ENCODE peak calls at places on chromosomes 4 and X, in four cellular contexts. S is A549, W is K562, K is SK-N-SH. R is an unnamed sample.

GRCh38 chrX:5672099-5672498 is 556.6 kb downstream of the NLGN4X start:
- DNase-seq in W (no peak), K (no peak), S (no peak), R (no peak)

GRCh38 chr4:168501407-168501806 is 4.6 kb downstream of the PALLD start:
- DNase-seq in W (no peak), S (peak), K (no peak), R (no peak)

GRCh38 chrX:13376857-13377441 is 57.1 kb upstream of the ATXN3L start:
- DNase-seq in W (no peak), K (peak), S (no peak), R (no peak)

GRCh38 chr4:90766837-90767236 is 639.6 kb downstream of the CCSER1 start:
- DNase-seq in K (no peak), W (no peak), S (no peak), R (no peak)

GRCh38 chrX:44580466-44580865 is 37.8 kb upstream of the FUNDC1 start:
- DNase-seq in S (peak), K (no peak), W (no peak), R (no peak)

GRCh38 chr4:143247866-143248265 is 63.1 kb downstream of the USP38 start:
- DNase-seq in K (no peak), W (no peak), S (no peak), R (no peak)

GRCh38 chr4:79864470-79865190 is 208.4 kb downstream of the ANTXR2 start:
- DNase-seq in K (no peak), S (no peak), W (no peak), R (no peak)

GRCh38 chr4:101421393-101421792 is 74.1 kb upstream of the PPP3CA start:
- DNase-seq in W (no peak), S (no peak), K (no peak), R (no peak)

GRCh38 chr4:27005512-27006246 is 145.0 kb downstream of the STIM2 start:
- DNase-seq in S (no peak), W (no peak), K (no peak), R (no peak)

GRCh38 chrX:130173190-130173895 is 1.6 kb downstream of the RAB33A start:
- DNase-seq in S (no peak), K (no peak), W (peak), R (peak)

GRCh38 chr4:42555828-42556227 is 101.1 kb downstream of the ATP8A1 start:
- DNase-seq in W (no peak), S (no peak), K (no peak), R (no peak)

GRCh38 chr4:41505161-41505653 is 32.8 kb upstream of the LIMCH1 start:
- DNase-seq in K (peak), S (peak), W (no peak), R (no peak)

GRCh38 chrX:77901506-77901905 is 2.2 kb downstream of the COX7B start:
- DNase-seq in W (no peak), S (no peak), K (no peak), R (no peak)

GRCh38 chr4:113468165-113469022 is 293.1 kb downstream of the CAMK2D start:
- DNase-seq in S (peak), K (peak), W (no peak), R (no peak)

GRCh38 chrX:25131055-25131454 is 115.3 kb upstream of the ARX start:
- DNase-seq in K (no peak), W (no peak), S (peak), R (no peak)

GRCh38 chr4:21710212-21710843 is 238.2 kb downstream of the KCNIP4 start:
- DNase-seq in S (no peak), K (no peak), W (no peak), R (no peak)

GRCh38 chr4:6182390-6183280 is 17.7 kb downstream of the JAKMIP1 start:
- DNase-seq in W (no peak), K (no peak), S (no peak), R (no peak)

GRCh38 chrX:105463483-105463882 is 243.0 kb upstream of the TEX13A start:
- DNase-seq in K (no peak), S (no peak), W (no peak), R (no peak)

GRCh38 chrX:53281321-53281822 is at the start of gene IQSEC2:
- DNase-seq in S (peak), W (peak), K (no peak), R (no peak)

GRCh38 chrX:12985336-12985735 is 10.4 kb downstream of the TMSB4X start:
- DNase-seq in S (no peak), W (no peak), K (no peak), R (no peak)

GRCh38 chr4:25925486-25926201 is 11.6 kb downstream of the SMIM20 start:
- DNase-seq in W (peak), K (peak), S (peak), R (no peak)

GRCh38 chr4:8761167-8761823 is 110.3 kb downstream of the HMX1 start:
- DNase-seq in W (no peak), S (no peak), K (no peak), R (no peak)
- TF ChIP-seq RCOR1 in W (no peak), S (no peak), K (no peak), R (no peak)

GRCh38 chr4:139452000-139452399 is 1.9 kb upstream of the RAB33B start:
- DNase-seq in W (no peak), S (no peak), K (no peak), R (no peak)
- H3K4me3 ChIP-seq in W (peak), S (peak), K (peak), R (peak)

DNA sequence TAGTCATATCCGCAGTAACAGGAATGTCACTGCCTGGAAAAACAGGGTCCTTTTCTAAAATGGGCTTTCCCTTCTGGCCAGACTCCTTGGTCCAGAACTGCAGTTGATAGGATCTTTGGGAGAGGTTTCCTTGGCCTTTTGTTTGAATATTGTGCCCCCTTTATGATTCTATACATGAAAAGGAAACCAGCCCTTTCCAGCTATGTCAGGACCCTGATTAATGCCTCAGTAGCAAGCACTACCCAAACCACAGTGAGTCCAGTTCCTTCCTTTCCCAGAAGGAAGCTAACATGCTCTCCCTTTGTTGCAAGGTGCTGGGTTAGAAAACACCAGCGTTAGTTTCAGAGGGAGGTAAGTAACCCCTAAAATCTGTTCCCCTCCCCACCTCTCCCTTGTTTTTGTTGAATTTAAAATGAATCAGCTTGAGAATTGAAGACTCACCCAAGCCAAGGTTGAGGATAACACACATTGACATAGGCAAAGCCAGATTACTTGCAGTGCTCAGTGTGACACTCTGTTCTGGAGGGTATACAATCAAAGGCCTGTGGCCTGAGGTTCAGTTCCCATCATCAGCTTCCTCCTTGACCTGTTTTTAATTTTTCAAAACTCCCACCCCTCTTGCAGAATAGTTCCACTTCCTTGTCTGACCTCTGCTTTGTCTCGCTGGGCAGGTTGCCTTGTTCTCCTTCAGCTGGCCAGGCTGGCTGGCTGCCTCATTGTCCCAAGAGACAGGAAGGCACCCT is 87.5 kb upstream of the PLAC1 start:
- DNase-seq in K (no peak), W (no peak), S (no peak), R (no peak)
- TF ChIP-seq RCOR1 in K (no peak), W (no peak), S (no peak), R (no peak)

GRCh38 chrX:153829799-153830631 is at the start of gene PDZD4:
- DNase-seq in S (no peak), W (peak), K (peak), R (no peak)
- H3K4me3 ChIP-seq in S (peak), W (no peak), K (peak), R (no peak)

GRCh38 chrX:39492495-39493162 is 605.1 kb downstream of the BCOR start:
- DNase-seq in W (peak), K (no peak), S (no peak), R (peak)

GRCh38 chrX:39484159-39484558 is 613.6 kb downstream of the BCOR start:
- DNase-seq in K (no peak), S (no peak), W (no peak), R (no peak)

GRCh38 chrX:39491548-39492297 is 606.0 kb downstream of the BCOR start:
- DNase-seq in K (no peak), W (peak), S (no peak), R (peak)

GRCh38 chrX:39484669-39485068 is 613.1 kb downstream of the BCOR start:
- DNase-seq in K (no peak), W (no peak), S (no peak), R (no peak)

GRCh38 chrX:39487166-39488006 is 610.4 kb downstream of the BCOR start:
- DNase-seq in W (no peak), S (no peak), K (no peak), R (peak)
- TF ChIP-seq RCOR1 in W (no peak), S (no peak), K (no peak), R (no peak)

DNA sequence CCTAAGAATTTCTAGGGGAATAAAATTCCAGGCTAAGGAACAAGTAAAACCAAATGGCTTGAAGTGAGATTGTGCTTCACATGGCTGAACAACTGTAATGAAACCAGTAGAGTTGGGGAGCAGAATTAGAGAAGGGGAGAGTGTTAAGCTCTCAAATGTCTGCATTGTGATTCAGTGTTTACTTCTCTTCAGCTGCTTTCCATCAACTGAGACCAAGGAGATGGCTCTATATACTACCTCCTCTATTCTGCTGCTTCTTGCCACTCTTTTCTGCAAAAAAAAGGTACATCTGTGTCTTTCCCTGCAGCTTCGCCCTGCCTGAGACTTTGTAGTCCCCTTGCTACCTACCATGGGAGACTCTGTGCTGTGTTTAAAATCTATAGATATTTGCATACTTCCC is 73.5 kb downstream of the WDFY3 start:
- DNase-seq in S (no peak), W (no peak), K (no peak), R (no peak)
- H3K4me3 ChIP-seq in S (no peak), W (no peak), K (no peak), R (no peak)

DNA sequence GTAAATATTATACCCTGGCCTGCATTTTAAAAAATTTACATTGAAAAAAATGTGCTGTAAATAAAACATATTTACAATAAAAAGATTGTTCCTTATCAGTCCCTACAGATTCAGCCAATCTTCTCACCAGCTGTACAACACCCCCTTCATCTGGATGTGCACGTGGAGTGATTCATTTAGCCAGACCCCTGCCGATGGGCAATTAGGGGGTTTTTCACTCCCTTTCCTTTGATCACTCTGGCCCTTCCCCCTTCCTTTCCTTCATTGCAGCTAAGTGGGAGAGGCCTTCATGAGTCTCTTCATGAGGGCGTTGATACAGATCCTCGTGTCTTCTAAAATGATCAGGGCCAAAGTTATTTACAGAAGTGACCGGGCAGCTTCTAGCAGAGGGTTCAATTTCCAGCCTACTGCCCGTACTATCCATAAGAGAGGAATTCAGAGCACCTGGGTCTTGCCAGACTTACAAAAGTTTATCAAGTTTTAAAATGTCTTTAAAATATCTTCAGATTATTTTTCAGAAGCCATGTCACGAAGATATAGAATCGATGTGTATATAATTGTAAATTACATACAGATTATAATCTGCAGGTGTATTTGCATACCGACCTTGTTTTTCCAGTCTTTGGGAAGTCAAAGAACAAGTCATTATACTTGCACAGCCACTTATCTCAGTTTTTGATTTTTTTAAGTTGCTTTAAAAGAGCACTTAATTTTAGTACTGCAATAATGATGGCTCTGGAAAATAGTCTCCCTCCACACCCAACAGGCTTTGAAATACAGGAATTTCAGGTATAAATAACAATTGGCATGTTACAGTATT is 21.4 kb upstream of the RASL11B start:
- DNase-seq in W (no peak), S (no peak), K (no peak), R (no peak)
- TF ChIP-seq RCOR1 in W (no peak), S (no peak), K (no peak), R (no peak)

DNA sequence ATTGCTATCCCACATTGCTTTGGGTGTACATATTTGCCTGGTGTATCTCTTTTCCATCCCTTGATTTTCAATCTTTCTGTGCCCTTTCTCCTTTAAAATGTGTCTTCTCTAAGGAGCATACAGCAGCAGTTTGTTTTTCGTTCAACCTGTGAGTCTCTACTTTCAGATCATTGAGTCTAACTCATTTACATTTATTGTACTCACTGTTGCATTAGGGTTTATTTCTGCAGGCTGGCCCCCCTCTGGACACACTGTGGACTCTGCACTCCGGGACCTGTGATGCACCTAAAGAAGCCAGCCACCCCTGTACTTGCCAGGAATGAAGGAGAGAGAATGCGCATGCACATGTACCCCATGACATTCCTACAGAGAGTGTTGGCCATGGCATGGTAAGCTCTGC is 93.0 kb downstream of the FAM53A start:
- DNase-seq in S (no peak), W (no peak), K (no peak), R (no peak)
- H3K4me3 ChIP-seq in S (no peak), W (no peak), K (no peak), R (no peak)

GRCh38 chrX:38282044-38282443 is 45.3 kb downstream of the RPGR start:
- DNase-seq in K (no peak), W (no peak), S (peak), R (no peak)
- TF ChIP-seq RCOR1 in K (no peak), W (no peak), S (no peak), R (no peak)

DNA sequence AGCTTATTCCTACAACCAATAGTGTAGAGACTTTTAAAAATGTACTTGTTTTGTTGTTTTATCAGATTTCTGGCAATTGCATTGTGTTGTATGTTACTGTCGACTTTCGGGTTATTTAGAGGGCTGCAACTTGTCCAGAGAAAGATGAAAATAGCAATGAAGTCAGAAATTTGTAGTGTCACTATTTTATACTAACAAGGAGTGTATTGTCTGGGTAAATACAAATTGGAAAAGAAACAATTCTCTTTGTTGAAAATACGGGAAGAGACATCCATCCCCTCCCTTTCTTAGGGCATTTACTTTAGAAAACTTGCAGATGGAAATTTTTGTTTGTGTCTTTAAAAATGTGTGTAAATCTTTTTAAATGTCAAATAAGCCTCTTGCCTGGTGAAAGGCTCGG is 792.0 kb downstream of the PCDH18 start:
- DNase-seq in W (no peak), K (no peak), S (no peak), R (no peak)
- H3K4me3 ChIP-seq in W (no peak), K (no peak), S (no peak), R (no peak)

R was measured in GM12878.